ENCODE peak calls at places on chromosome 22, in ten cellular contexts. W, Q, G, D, R, U, B, A, T and V are unnamed samples.

GRCh38 chr22:47786650-47787290 is 1024.3 kb downstream of the TBC1D22A start:
- DNase-seq in R (no peak), D (no peak), A (no peak), U (no peak), G (no peak), Q (no peak), W (no peak), B (no peak), T (no peak), V (no peak)

GRCh38 chr22:31496735-31497146 is 405 bp downstream of the SFI1 start:
- DNase-seq in T (no peak), R (peak; percentile 38), U (no peak), G (no peak), A (no peak), D (no peak), Q (no peak), B (no peak), W (no peak), V (no peak)

GRCh38 chr22:27752771-27753170 is 48.8 kb downstream of the MN1 start:
- DNase-seq in U (no peak), G (no peak), Q (no peak), A (no peak), D (peak; percentile 29), W (no peak), T (peak; percentile 75), B (no peak), R (peak; percentile 33), V (no peak)

GRCh38 chr22:45885171-45885840 is 91.7 kb downstream of the WNT7B start:
- DNase-seq in U (no peak), A (no peak), Q (no peak), G (no peak), W (no peak), D (no peak), B (no peak), R (no peak), T (no peak), V (no peak)

GRCh38 chr22:39471421-39472141 is 14.8 kb downstream of the MGAT3 start:
- DNase-seq in D (no peak), U (no peak), W (no peak), T (no peak), Q (no peak), A (no peak), R (peak; percentile 86), G (peak; percentile 27), B (no peak), V (no peak)

GRCh38 chr22:47008208-47008885 is 245.9 kb downstream of the TBC1D22A start:
- DNase-seq in Q (no peak), B (no peak), R (no peak), T (no peak), U (no peak), D (no peak), A (no peak), W (no peak), G (no peak), V (no peak)

GRCh38 chr22:47995718-47996117 is 1233.3 kb downstream of the TBC1D22A start:
- DNase-seq in W (no peak), G (no peak), D (no peak), U (no peak), A (no peak), B (no peak), T (no peak), R (no peak), Q (no peak), V (no peak)

GRCh38 chr22:41661713-41662112 is 27.0 kb downstream of the SNU13 start:
- DNase-seq in W (no peak), B (no peak), T (no peak), R (no peak), U (no peak), A (no peak), Q (no peak), G (no peak), D (no peak), V (no peak)

GRCh38 chr22:31241200-31241599 is 29.1 kb downstream of the LIMK2 start:
- DNase-seq in G (no peak), T (no peak), D (no peak), R (peak; percentile 47), A (no peak), Q (no peak), U (no peak), B (no peak), W (no peak), V (no peak)

GRCh38 chr22:46022881-46023512 is 46.0 kb upstream of the WNT7B start:
- DNase-seq in W (no peak), Q (no peak), R (no peak), G (no peak), T (no peak), A (no peak), U (no peak), D (no peak), B (no peak), V (no peak)

GRCh38 chr22:43239102-43239875 is 52.4 kb upstream of the TTLL12 start:
- DNase-seq in G (no peak), A (no peak), Q (no peak), W (no peak), R (no peak), B (no peak), U (no peak), D (no peak), T (no peak), V (no peak)

GRCh38 chr22:24460418-24461089 is 33.2 kb downstream of the ADORA2A start:
- DNase-seq in Q (no peak), W (no peak), A (no peak), D (no peak), U (no peak), T (no peak), R (no peak), B (no peak), G (peak; percentile 11), V (no peak)

GRCh38 chr22:47796128-47796908 is 1033.9 kb downstream of the TBC1D22A start:
- DNase-seq in U (no peak), W (no peak), R (no peak), G (no peak), D (no peak), Q (no peak), A (no peak), B (no peak), T (no peak), V (no peak)

GRCh38 chr22:24165673-24166072 is 15.6 kb upstream of the SUSD2 start:
- DNase-seq in G (no peak), B (no peak), Q (no peak), T (no peak), U (no peak), R (peak; percentile 25), W (no peak), A (no peak), D (no peak), V (no peak)

GRCh38 chr22:29705651-29706050 is 14.2 kb upstream of the CABP7 start:
- DNase-seq in R (no peak), T (no peak), B (no peak), U (no peak), D (no peak), G (no peak), W (no peak), A (no peak), Q (no peak), V (no peak)

GRCh38 chr22:19103881-19104821 is 18.1 kb downstream of the DGCR2 start:
- DNase-seq in B (peak; percentile 50), R (peak; percentile 12), G (no peak), T (no peak), D (no peak), Q (no peak), U (no peak), W (no peak), A (no peak), V (no peak)

GRCh38 chr22:28441720-28442263 is 237.8 kb downstream of the TTC28 start:
- DNase-seq in A (no peak), W (no peak), R (peak; percentile 38), D (no peak), B (no peak), Q (no peak), G (no peak), U (no peak), T (no peak), V (no peak)

GRCh38 chr22:42844756-42845155 is 12.3 kb downstream of the ARFGAP3 start:
- DNase-seq in W (no peak), G (no peak), U (no peak), T (no peak), B (no peak), D (no peak), R (peak; percentile 95), A (no peak), Q (no peak), V (no peak)

GRCh38 chr22:50262460-50262911 is 1.0 kb upstream of the MAPK12 start:
- DNase-seq in Q (no peak), U (no peak), W (no peak), G (no peak), D (no peak), T (no peak), R (peak; percentile 19), B (no peak), A (peak; percentile 40), V (no peak)

GRCh38 chr22:20096574-20097420 is 16.8 kb downstream of the DGCR8 start:
- DNase-seq in R (no peak), T (no peak), Q (no peak), A (no peak), U (no peak), G (no peak), B (no peak), W (no peak), D (no peak), V (no peak)

GRCh38 chr22:35868938-35869337 is 151.3 kb downstream of the APOL5 start:
- DNase-seq in T (no peak), B (no peak), A (no peak), W (no peak), Q (no peak), R (peak; percentile 50), G (no peak), D (no peak), U (no peak), V (no peak)

GRCh38 chr22:50306753-50307749 is at the start of gene PLXNB2:
- DNase-seq in W (peak; percentile 72), R (peak; percentile 82), B (peak; percentile 82), A (peak; percentile 65), U (no peak), Q (peak; percentile 66), G (no peak), T (peak; percentile 82), D (peak; percentile 84), V (peak; percentile 79)

GRCh38 chr22:44702479-44703219 is 645 bp downstream of the PRR5 start:
- DNase-seq in D (peak; percentile 40), U (no peak), A (no peak), G (peak; percentile 6), T (no peak), Q (no peak), W (no peak), B (no peak), R (peak; percentile 72), V (no peak)

GRCh38 chr22:20550851-20551744 is 43.7 kb downstream of the MED15 start:
- DNase-seq in Q (no peak), W (no peak), B (no peak), D (no peak), R (peak; percentile 90), A (no peak), G (no peak), T (peak; percentile 55), U (peak; percentile 40), V (peak; percentile 58)